ENCODE peak calls at places on chromosome 9, in six cellular contexts. One of them, this sample, is unnamed. For H3K4me1, the result is how much of the 10 kb centered on the place peaks cover.

GRCh38 chr9:93301291-93301811 is 117.4 kb downstream of the WNK2 start:
- DNase-seq in IMR-90: no peak
- DNase-seq in stomach: no peak
- DNase-seq in uterus: peak
- DNase-seq in heart left ventricle: no peak
- DNase-seq in Peyer's patch: peak
- DNase-seq in this sample: no peak

GRCh38 chr9:88957526-88957925 is 33.7 kb upstream of the S1PR3 start:
- DNase-seq in IMR-90: no peak
- DNase-seq in stomach: no peak
- DNase-seq in uterus: no peak
- DNase-seq in heart left ventricle: no peak
- DNase-seq in Peyer's patch: no peak
- DNase-seq in this sample: no peak

GRCh38 chr9:75889977-75890540 is 414 bp upstream of the PCSK5 start:
- DNase-seq in IMR-90: peak
- DNase-seq in stomach: peak
- DNase-seq in uterus: peak
- DNase-seq in heart left ventricle: peak
- DNase-seq in Peyer's patch: no peak
- DNase-seq in this sample: no peak

GRCh38 chr9:72185561-72185960 is 36.3 kb downstream of the GDA start:
- DNase-seq in IMR-90: no peak
- DNase-seq in stomach: no peak
- DNase-seq in uterus: no peak
- DNase-seq in heart left ventricle: no peak
- DNase-seq in Peyer's patch: no peak
- DNase-seq in this sample: no peak

GRCh38 chr9:135214706-135215105 is 127.2 kb downstream of the OLFM1 start:
- DNase-seq in IMR-90: no peak
- DNase-seq in stomach: no peak
- DNase-seq in uterus: no peak
- DNase-seq in heart left ventricle: no peak
- DNase-seq in Peyer's patch: no peak
- DNase-seq in this sample: no peak

GRCh38 chr9:21414220-21414940 is 5.5 kb downstream of the IFNA8 start:
- DNase-seq in IMR-90: no peak
- DNase-seq in stomach: no peak
- DNase-seq in uterus: no peak
- DNase-seq in heart left ventricle: no peak
- DNase-seq in Peyer's patch: no peak
- DNase-seq in this sample: no peak

GRCh38 chr9:29966247-29966646 is 2393.0 kb upstream of the C9orf72 start:
- DNase-seq in IMR-90: no peak
- DNase-seq in stomach: no peak
- DNase-seq in uterus: no peak
- DNase-seq in heart left ventricle: no peak
- DNase-seq in Peyer's patch: no peak
- DNase-seq in this sample: no peak

GRCh38 chr9:130225586-130225985 is 40.0 kb upstream of the HMCN2 start:
- DNase-seq in IMR-90: no peak
- DNase-seq in stomach: no peak
- DNase-seq in uterus: no peak
- DNase-seq in heart left ventricle: no peak
- DNase-seq in Peyer's patch: peak
- DNase-seq in this sample: no peak

GRCh38 chr9:82031538-82032280 is 43.1 kb downstream of the SPATA31D1 start:
- DNase-seq in IMR-90: peak
- DNase-seq in stomach: no peak
- DNase-seq in uterus: peak
- DNase-seq in heart left ventricle: peak
- DNase-seq in Peyer's patch: no peak
- DNase-seq in this sample: no peak

GRCh38 chr9:135079676-135080075 is 7.8 kb upstream of the OLFM1 start:
- DNase-seq in IMR-90: no peak
- DNase-seq in stomach: peak
- DNase-seq in uterus: no peak
- DNase-seq in heart left ventricle: peak
- DNase-seq in Peyer's patch: peak
- DNase-seq in this sample: no peak

GRCh38 chr9:134929560-134930158 is 11.9 kb upstream of the FCN1 start:
- DNase-seq in IMR-90: no peak
- DNase-seq in stomach: no peak
- DNase-seq in uterus: no peak
- DNase-seq in heart left ventricle: no peak
- DNase-seq in Peyer's patch: no peak
- DNase-seq in this sample: no peak

DNA sequence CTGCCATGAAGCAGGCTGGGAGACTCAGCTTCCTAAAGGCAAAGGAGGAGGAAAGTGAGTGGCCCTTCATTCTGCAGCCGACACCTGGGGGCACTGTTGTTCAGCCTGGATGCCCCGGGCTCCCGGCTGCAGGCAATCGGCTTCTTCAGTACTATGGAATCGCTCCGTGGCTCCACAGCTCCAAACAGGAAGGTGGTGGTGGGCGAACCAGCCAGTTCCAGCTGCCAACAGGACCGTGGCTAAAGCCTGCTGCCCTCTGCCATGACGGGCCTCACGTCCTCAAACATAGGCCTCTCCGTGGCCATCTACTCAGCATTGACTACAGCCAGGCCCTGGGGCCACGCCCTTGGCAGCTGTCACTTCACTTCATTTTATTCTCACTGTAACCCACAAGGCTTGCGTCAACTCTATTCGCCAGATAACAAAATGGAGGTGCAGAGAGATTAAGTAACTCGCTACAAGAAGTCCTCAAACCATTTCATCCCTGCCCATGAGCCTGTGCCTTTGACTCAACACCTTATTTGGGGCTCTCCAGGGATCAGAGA is 38.1 kb downstream of the PAX5 start:
- DNase-seq in IMR-90: peak
- DNase-seq in stomach: peak
- DNase-seq in uterus: no peak
- DNase-seq in heart left ventricle: peak
- DNase-seq in Peyer's patch: peak
- DNase-seq in this sample: no peak
- H3K4me1 ChIP-seq in IMR-90: under half
- H3K4me1 ChIP-seq in stomach: under half
- H3K4me1 ChIP-seq in uterus: under half
- H3K4me1 ChIP-seq in heart left ventricle: under half
- H3K4me1 ChIP-seq in Peyer's patch: under half
- H3K4me1 ChIP-seq in this sample: under half

DNA sequence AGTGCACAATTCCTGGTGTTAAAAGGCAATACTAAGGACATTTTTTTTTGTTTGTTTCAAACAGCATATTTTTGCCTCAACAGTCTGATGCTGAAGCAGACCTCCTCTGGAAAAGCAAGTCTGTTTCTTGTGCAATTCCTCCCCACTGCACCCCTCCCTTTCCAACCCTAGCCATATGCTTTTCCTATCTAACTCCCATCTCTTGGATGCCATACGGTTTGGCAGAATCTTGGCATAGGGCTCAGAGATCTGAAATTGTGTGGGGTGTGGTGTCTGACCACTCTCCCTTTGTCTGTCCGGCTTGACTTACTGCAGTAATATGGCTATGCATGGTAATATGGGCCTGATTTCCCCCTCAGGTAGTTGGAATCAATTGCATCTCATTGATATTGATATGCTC is 161.7 kb downstream of the TMEM38B start:
- DNase-seq in IMR-90: no peak
- DNase-seq in stomach: no peak
- DNase-seq in uterus: no peak
- DNase-seq in heart left ventricle: no peak
- DNase-seq in Peyer's patch: no peak
- DNase-seq in this sample: no peak
- H3K4me3 ChIP-seq in IMR-90: no peak
- H3K4me3 ChIP-seq in stomach: no peak
- H3K4me3 ChIP-seq in uterus: no peak
- H3K4me3 ChIP-seq in heart left ventricle: no peak
- H3K4me3 ChIP-seq in Peyer's patch: no peak
- H3K4me3 ChIP-seq in this sample: no peak

DNA sequence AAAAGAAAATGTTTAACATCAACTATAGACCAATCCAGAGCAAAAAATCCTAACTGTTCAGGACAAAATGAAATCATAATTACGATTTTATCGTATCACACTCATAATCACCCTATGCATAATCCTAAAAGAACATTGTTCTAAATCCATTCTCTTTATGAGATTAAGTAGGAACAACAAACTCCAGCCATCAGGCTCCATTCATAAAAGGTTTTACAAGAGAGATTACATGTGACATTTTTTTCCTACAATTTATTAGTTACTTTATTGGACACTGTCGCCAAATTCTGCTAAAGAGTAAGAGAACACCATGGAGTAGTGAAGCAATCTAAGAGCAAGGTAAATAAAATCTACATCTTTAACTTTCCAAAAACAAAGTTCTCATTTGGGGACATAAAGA is 198.0 kb downstream of the BNC2 start:
- DNase-seq in IMR-90: no peak
- DNase-seq in stomach: no peak
- DNase-seq in uterus: no peak
- DNase-seq in heart left ventricle: no peak
- DNase-seq in Peyer's patch: no peak
- DNase-seq in this sample: no peak
- TF ChIP-seq POLR2A in IMR-90: no peak
- TF ChIP-seq POLR2A in stomach: no peak
- TF ChIP-seq POLR2A in uterus: no peak
- TF ChIP-seq POLR2A in heart left ventricle: no peak
- TF ChIP-seq POLR2A in Peyer's patch: no peak
- TF ChIP-seq POLR2A in this sample: no peak

GRCh38 chr9:16544842-16545241 is 325.6 kb downstream of the BNC2 start:
- DNase-seq in IMR-90: no peak
- DNase-seq in stomach: no peak
- DNase-seq in uterus: no peak
- DNase-seq in heart left ventricle: no peak
- DNase-seq in Peyer's patch: no peak
- DNase-seq in this sample: no peak

GRCh38 chr9:16543691-16544090 is 326.8 kb downstream of the BNC2 start:
- DNase-seq in IMR-90: peak
- DNase-seq in stomach: no peak
- DNase-seq in uterus: no peak
- DNase-seq in heart left ventricle: no peak
- DNase-seq in Peyer's patch: no peak
- DNase-seq in this sample: no peak

GRCh38 chr9:16543225-16543624 is 327.2 kb downstream of the BNC2 start:
- DNase-seq in IMR-90: no peak
- DNase-seq in stomach: no peak
- DNase-seq in uterus: no peak
- DNase-seq in heart left ventricle: no peak
- DNase-seq in Peyer's patch: no peak
- DNase-seq in this sample: no peak

GRCh38 chr9:16540996-16541668 is 329.3 kb downstream of the BNC2 start:
- DNase-seq in IMR-90: peak
- DNase-seq in stomach: no peak
- DNase-seq in uterus: no peak
- DNase-seq in heart left ventricle: no peak
- DNase-seq in Peyer's patch: no peak
- DNase-seq in this sample: no peak

DNA sequence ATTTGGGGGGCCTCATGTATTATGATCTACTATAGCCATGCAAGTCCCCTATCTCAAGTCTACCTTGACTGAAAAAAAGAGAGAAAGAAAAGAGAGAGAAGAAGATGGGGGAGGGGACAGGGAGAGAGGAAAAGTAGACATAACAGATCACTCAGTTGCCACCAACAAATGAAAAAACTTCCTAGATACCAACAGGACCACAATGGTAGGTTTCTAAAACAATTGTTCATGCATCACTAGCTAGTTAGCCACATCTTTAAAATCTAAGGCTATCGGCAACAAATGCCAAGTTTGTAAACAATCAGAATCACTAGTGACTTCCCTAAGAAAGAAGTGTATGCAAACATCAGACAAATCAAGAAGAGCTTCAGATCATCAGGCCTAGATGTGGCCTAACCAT is 328.2 kb downstream of the BNC2 start:
- DNase-seq in IMR-90: no peak
- DNase-seq in stomach: no peak
- DNase-seq in uterus: no peak
- DNase-seq in heart left ventricle: no peak
- DNase-seq in Peyer's patch: no peak
- DNase-seq in this sample: no peak
- H3K4me1 ChIP-seq in IMR-90: under half
- H3K4me1 ChIP-seq in stomach: under half
- H3K4me1 ChIP-seq in uterus: under half
- H3K4me1 ChIP-seq in heart left ventricle: under half
- H3K4me1 ChIP-seq in Peyer's patch: under half
- H3K4me1 ChIP-seq in this sample: under half

GRCh38 chr9:970310-971002 is 6.0 kb upstream of the DMRT3 start:
- DNase-seq in IMR-90: no peak
- DNase-seq in stomach: no peak
- DNase-seq in uterus: no peak
- DNase-seq in heart left ventricle: no peak
- DNase-seq in Peyer's patch: no peak
- DNase-seq in this sample: no peak

GRCh38 chr9:972512-973294 is 3.8 kb upstream of the DMRT3 start:
- DNase-seq in IMR-90: no peak
- DNase-seq in stomach: no peak
- DNase-seq in uterus: no peak
- DNase-seq in heart left ventricle: no peak
- DNase-seq in Peyer's patch: no peak
- DNase-seq in this sample: no peak

GRCh38 chr9:973295-973842 is 3.1 kb upstream of the DMRT3 start:
- DNase-seq in IMR-90: no peak
- DNase-seq in stomach: no peak
- DNase-seq in uterus: no peak
- DNase-seq in heart left ventricle: no peak
- DNase-seq in Peyer's patch: no peak
- DNase-seq in this sample: no peak

GRCh38 chr9:969693-970309 is 6.7 kb upstream of the DMRT3 start:
- DNase-seq in IMR-90: no peak
- DNase-seq in stomach: no peak
- DNase-seq in uterus: no peak
- DNase-seq in heart left ventricle: no peak
- DNase-seq in Peyer's patch: no peak
- DNase-seq in this sample: no peak

GRCh38 chr9:971901-972511 is 4.4 kb upstream of the DMRT3 start:
- DNase-seq in IMR-90: no peak
- DNase-seq in stomach: no peak
- DNase-seq in uterus: no peak
- DNase-seq in heart left ventricle: no peak
- DNase-seq in Peyer's patch: no peak
- DNase-seq in this sample: no peak
- H3K4me3 ChIP-seq in IMR-90: no peak
- H3K4me3 ChIP-seq in stomach: peak
- H3K4me3 ChIP-seq in uterus: no peak
- H3K4me3 ChIP-seq in heart left ventricle: peak
- H3K4me3 ChIP-seq in Peyer's patch: peak
- H3K4me3 ChIP-seq in this sample: peak